ENCODE peak calls at places on chromosomes 3 and 15, in four cellular contexts. One of them, this sample, is unnamed.
A peak's percentile ranks its signal among the peaks of the same experiment; 100 is the strongest.

GRCh38 chr3:31356941-31357340 is 175.8 kb upstream of the STT3B start:
- DNase-seq in breast epithelium: no peak
- DNase-seq in uterus: no peak
- DNase-seq in brain microvascular endothelial cell: no peak
- DNase-seq in this sample: no peak

GRCh38 chr15:76274226-76274625 is 37.0 kb downstream of the ETFA start:
- DNase-seq in breast epithelium: no peak
- DNase-seq in uterus: no peak
- DNase-seq in brain microvascular endothelial cell: peak; percentile 14
- DNase-seq in this sample: no peak

GRCh38 chr3:139533781-139534443 is 5.6 kb downstream of the RBP1 start:
- DNase-seq in breast epithelium: peak; percentile 18
- DNase-seq in uterus: peak; percentile 42
- DNase-seq in brain microvascular endothelial cell: peak; percentile 92
- DNase-seq in this sample: peak; percentile 41

GRCh38 chr15:80507638-80508316 is 103.6 kb downstream of the ARNT2 start:
- DNase-seq in breast epithelium: peak; percentile 48
- DNase-seq in uterus: peak; percentile 36
- DNase-seq in brain microvascular endothelial cell: peak; percentile 26
- DNase-seq in this sample: no peak

GRCh38 chr3:119240101-119240581 is 537 bp downstream of the B4GALT4 start:
- DNase-seq in brain microvascular endothelial cell: no peak
- DNase-seq in uterus: peak; percentile 40
- DNase-seq in breast epithelium: no peak
- DNase-seq in this sample: peak; percentile 14

GRCh38 chr15:57158589-57158988 is 217.7 kb upstream of the CGNL1 start:
- DNase-seq in uterus: no peak
- DNase-seq in brain microvascular endothelial cell: no peak
- DNase-seq in breast epithelium: no peak
- DNase-seq in this sample: peak; percentile 49

GRCh38 chr3:62027796-62028195 is 345.6 kb downstream of the FEZF2 start:
- DNase-seq in brain microvascular endothelial cell: no peak
- DNase-seq in breast epithelium: no peak
- DNase-seq in uterus: no peak
- DNase-seq in this sample: no peak

GRCh38 chr15:74252291-74253080 is 16.4 kb downstream of the CCDC33 start:
- DNase-seq in brain microvascular endothelial cell: peak; percentile 44
- DNase-seq in uterus: no peak
- DNase-seq in breast epithelium: no peak
- DNase-seq in this sample: no peak

GRCh38 chr15:45457641-45458539 is 64.7 kb downstream of the SLC30A4 start:
- DNase-seq in brain microvascular endothelial cell: peak; percentile 80
- DNase-seq in breast epithelium: peak; percentile 62
- DNase-seq in uterus: peak; percentile 79
- DNase-seq in this sample: peak; percentile 68

GRCh38 chr3:128133273-128133883 is 9.8 kb upstream of the RUVBL1 start:
- DNase-seq in uterus: no peak
- DNase-seq in brain microvascular endothelial cell: peak; percentile 55
- DNase-seq in breast epithelium: no peak
- DNase-seq in this sample: no peak

GRCh38 chr15:45640610-45641009 is 5.8 kb downstream of the SQOR start:
- DNase-seq in brain microvascular endothelial cell: peak; percentile 92
- DNase-seq in uterus: no peak
- DNase-seq in breast epithelium: no peak
- DNase-seq in this sample: peak; percentile 90

GRCh38 chr3:127141921-127142730 is 50.8 kb upstream of the PRR23E start:
- DNase-seq in breast epithelium: no peak
- DNase-seq in brain microvascular endothelial cell: no peak
- DNase-seq in uterus: no peak
- DNase-seq in this sample: peak; percentile 69

GRCh38 chr15:44243146-44243545 is 45.4 kb upstream of the GOLM2 start:
- DNase-seq in uterus: no peak
- DNase-seq in breast epithelium: no peak
- DNase-seq in brain microvascular endothelial cell: no peak
- DNase-seq in this sample: no peak

GRCh38 chr3:158773166-158773565 is 28.7 kb upstream of the MFSD1 start:
- DNase-seq in breast epithelium: no peak
- DNase-seq in brain microvascular endothelial cell: no peak
- DNase-seq in uterus: no peak
- DNase-seq in this sample: no peak

GRCh38 chr3:4289044-4289443 is 14.1 kb upstream of the SETMAR start:
- DNase-seq in uterus: no peak
- DNase-seq in brain microvascular endothelial cell: no peak
- DNase-seq in breast epithelium: no peak
- DNase-seq in this sample: no peak

GRCh38 chr15:61521961-61522360 is 292.9 kb upstream of the RORA start:
- DNase-seq in uterus: no peak
- DNase-seq in breast epithelium: no peak
- DNase-seq in brain microvascular endothelial cell: no peak
- DNase-seq in this sample: no peak

GRCh38 chr3:7999363-7999762 is 502.3 kb upstream of the LMCD1 start:
- DNase-seq in breast epithelium: no peak
- DNase-seq in uterus: no peak
- DNase-seq in brain microvascular endothelial cell: no peak
- DNase-seq in this sample: no peak

GRCh38 chr3:190430906-190431305 is 18.8 kb downstream of the TMEM207 start:
- DNase-seq in breast epithelium: no peak
- DNase-seq in brain microvascular endothelial cell: no peak
- DNase-seq in uterus: no peak
- DNase-seq in this sample: no peak

GRCh38 chr15:40843183-40843884 is 514 bp upstream of the SPINT1 start:
- DNase-seq in breast epithelium: no peak
- DNase-seq in uterus: no peak
- DNase-seq in brain microvascular endothelial cell: no peak
- DNase-seq in this sample: no peak

GRCh38 chr15:40845511-40846284 is 1.9 kb downstream of the SPINT1 start:
- DNase-seq in uterus: no peak
- DNase-seq in breast epithelium: peak; percentile 93
- DNase-seq in brain microvascular endothelial cell: no peak
- DNase-seq in this sample: peak; percentile 97

GRCh38 chr15:40845036-40845435 is 1.2 kb downstream of the SPINT1 start:
- DNase-seq in uterus: no peak
- DNase-seq in breast epithelium: no peak
- DNase-seq in brain microvascular endothelial cell: no peak
- DNase-seq in this sample: no peak

GRCh38 chr15:40843885-40844542 is at the start of gene SPINT1:
- DNase-seq in brain microvascular endothelial cell: no peak
- DNase-seq in uterus: no peak
- DNase-seq in breast epithelium: peak; percentile 65
- DNase-seq in this sample: peak; percentile 64

GRCh38 chr15:40844543-40844981 is 714 bp downstream of the SPINT1 start:
- DNase-seq in breast epithelium: no peak
- DNase-seq in brain microvascular endothelial cell: no peak
- DNase-seq in uterus: no peak
- DNase-seq in this sample: peak; percentile 48
- H3K27ac ChIP-seq in breast epithelium: peak overlapping the region; percentile 94
- H3K27ac ChIP-seq in brain microvascular endothelial cell: no peak overlapping the region
- H3K27ac ChIP-seq in uterus: no peak overlapping the region
- H3K27ac ChIP-seq in this sample: peak overlapping the region; percentile 24

GRCh38 chr15:101149864-101150722 is 101.8 kb downstream of the CHSY1 start:
- DNase-seq in breast epithelium: no peak
- DNase-seq in brain microvascular endothelial cell: no peak
- DNase-seq in uterus: no peak
- DNase-seq in this sample: no peak
- TF ChIP-seq CTCF in breast epithelium: no peak
- TF ChIP-seq CTCF in brain microvascular endothelial cell: no peak
- TF ChIP-seq CTCF in uterus: no peak
- TF ChIP-seq CTCF in this sample: no peak

GRCh38 chr3:25652921-25653320 is 11.8 kb downstream of the TOP2B start:
- DNase-seq in breast epithelium: no peak
- DNase-seq in uterus: no peak
- DNase-seq in brain microvascular endothelial cell: no peak
- DNase-seq in this sample: no peak

GRCh38 chr3:25653322-25653721 is 11.4 kb downstream of the TOP2B start:
- DNase-seq in brain microvascular endothelial cell: no peak
- DNase-seq in breast epithelium: no peak
- DNase-seq in uterus: no peak
- DNase-seq in this sample: no peak

GRCh38 chr3:25648925-25649828 is 15.5 kb downstream of the TOP2B start:
- DNase-seq in brain microvascular endothelial cell: no peak
- DNase-seq in uterus: no peak
- DNase-seq in breast epithelium: no peak
- DNase-seq in this sample: no peak

DNA sequence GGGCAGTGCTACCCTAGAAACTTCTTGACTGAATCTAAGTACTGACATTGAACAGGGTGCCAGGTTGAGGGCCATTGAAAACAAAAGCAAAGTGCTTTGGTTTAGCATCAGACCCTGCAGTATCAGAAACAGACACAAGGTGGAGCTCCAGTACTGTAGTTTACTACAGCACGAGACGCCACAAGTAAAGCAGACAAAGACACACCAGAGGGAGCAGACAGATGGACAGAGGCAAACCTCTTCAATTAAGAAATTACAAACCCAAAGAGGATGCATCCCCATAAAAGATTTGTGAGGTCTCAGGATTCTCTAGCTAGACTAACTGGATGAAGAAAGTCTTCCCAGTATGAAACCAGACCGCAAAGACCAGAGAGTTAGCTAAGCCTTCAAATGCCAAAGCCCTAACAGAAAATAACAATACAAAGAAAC is 16.6 kb downstream of the TOP2B start:
- DNase-seq in brain microvascular endothelial cell: peak; percentile 86
- DNase-seq in breast epithelium: peak; percentile 39
- DNase-seq in uterus: peak; percentile 55
- DNase-seq in this sample: peak; percentile 44
- H3K27ac ChIP-seq in brain microvascular endothelial cell: no peak overlapping the region
- H3K27ac ChIP-seq in breast epithelium: no peak overlapping the region
- H3K27ac ChIP-seq in uterus: no peak overlapping the region
- H3K27ac ChIP-seq in this sample: no peak overlapping the region

GRCh38 chr3:183160616-183161015 is 1.9 kb downstream of the LAMP3 start:
- DNase-seq in brain microvascular endothelial cell: no peak
- DNase-seq in uterus: no peak
- DNase-seq in breast epithelium: no peak
- DNase-seq in this sample: no peak

GRCh38 chr3:183158113-183158512 is 4.4 kb downstream of the LAMP3 start:
- DNase-seq in uterus: no peak
- DNase-seq in brain microvascular endothelial cell: no peak
- DNase-seq in breast epithelium: no peak
- DNase-seq in this sample: no peak

GRCh38 chr3:183158552-183159006 is 4.0 kb downstream of the LAMP3 start:
- DNase-seq in uterus: no peak
- DNase-seq in brain microvascular endothelial cell: peak; percentile 86
- DNase-seq in breast epithelium: no peak
- DNase-seq in this sample: peak; percentile 64

GRCh38 chr3:183161552-183162345 is 785 bp downstream of the LAMP3 start:
- DNase-seq in uterus: no peak
- DNase-seq in brain microvascular endothelial cell: no peak
- DNase-seq in breast epithelium: peak; percentile 22
- DNase-seq in this sample: no peak

DNA sequence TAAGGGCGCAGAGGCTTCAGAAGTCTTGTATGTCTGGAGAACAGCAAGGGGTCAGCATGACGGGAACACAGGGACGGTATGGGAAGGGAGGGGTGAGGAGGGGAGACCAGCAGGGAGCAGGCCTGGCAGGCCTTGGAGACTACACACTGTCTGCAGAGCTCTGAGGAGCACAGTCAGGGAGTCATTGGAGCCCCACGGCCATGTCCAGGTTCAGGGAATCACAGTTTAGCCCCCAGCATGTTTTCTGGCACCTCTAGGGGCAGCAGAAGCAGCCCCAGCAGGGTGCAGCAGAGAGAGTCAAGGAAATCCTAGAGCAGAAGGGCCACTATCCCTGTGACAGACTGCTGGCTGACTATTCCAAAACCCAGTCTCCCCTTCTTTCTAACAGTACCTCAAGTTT is 3.2 kb downstream of the LAMP3 start:
- DNase-seq in brain microvascular endothelial cell: no peak
- DNase-seq in uterus: no peak
- DNase-seq in breast epithelium: no peak
- DNase-seq in this sample: no peak
- TF ChIP-seq CTCF in brain microvascular endothelial cell: peak; percentile 60
- TF ChIP-seq CTCF in uterus: no peak
- TF ChIP-seq CTCF in breast epithelium: no peak
- TF ChIP-seq CTCF in this sample: no peak

DNA sequence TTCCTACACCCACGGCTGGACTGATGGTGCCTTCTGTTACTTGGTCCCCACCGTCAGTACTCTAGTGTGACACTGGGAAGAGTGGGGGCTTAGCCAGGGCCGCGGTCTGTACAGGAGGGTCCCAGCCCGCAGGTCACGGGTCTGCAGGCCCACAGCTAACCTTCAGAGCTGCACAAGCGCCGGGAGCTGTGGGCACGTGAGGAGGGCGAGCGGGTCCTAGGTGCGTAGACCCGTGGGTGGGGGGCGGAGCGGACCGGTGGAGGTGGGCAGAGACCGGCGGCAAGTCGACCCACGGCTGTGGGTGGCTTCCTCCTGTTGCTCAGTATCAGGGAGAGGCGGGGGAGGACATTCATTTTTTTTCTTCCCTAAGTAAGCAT is 1.2 kb downstream of the TNFAIP8L3 start:
- DNase-seq in brain microvascular endothelial cell: no peak
- DNase-seq in breast epithelium: no peak
- DNase-seq in uterus: no peak
- DNase-seq in this sample: no peak
- H3K27ac ChIP-seq in brain microvascular endothelial cell: no peak overlapping the region
- H3K27ac ChIP-seq in breast epithelium: peak overlapping the region; percentile 67
- H3K27ac ChIP-seq in uterus: peak overlapping the region; percentile 92
- H3K27ac ChIP-seq in this sample: peak overlapping the region; percentile 45

GRCh38 chr15:91099616-91100560 is at the start of gene SV2B:
- DNase-seq in breast epithelium: no peak
- DNase-seq in uterus: no peak
- DNase-seq in brain microvascular endothelial cell: peak; percentile 35
- DNase-seq in this sample: peak; percentile 28
- TF ChIP-seq CTCF in breast epithelium: no peak
- TF ChIP-seq CTCF in uterus: no peak
- TF ChIP-seq CTCF in brain microvascular endothelial cell: peak; percentile 45
- TF ChIP-seq CTCF in this sample: no peak

DNA sequence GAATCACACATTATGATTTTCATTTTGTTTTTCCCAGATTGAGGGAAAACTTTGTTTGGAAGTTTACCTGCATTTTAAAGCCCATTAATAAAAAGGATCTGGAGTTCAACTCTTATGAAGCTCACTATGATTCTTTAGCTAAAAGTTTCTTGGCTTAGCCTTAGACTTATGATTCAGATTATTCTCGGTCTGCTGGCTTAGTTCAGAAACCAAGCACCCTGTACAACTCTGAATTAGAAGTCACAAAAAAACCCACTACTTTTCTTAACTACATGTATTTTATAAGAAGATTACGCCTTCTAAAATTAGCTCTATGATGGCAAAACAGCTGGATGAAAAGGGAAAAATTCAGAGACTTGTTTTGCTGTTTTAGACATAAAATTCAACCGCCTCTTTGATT is 14.3 kb upstream of the DENND4A start:
- DNase-seq in breast epithelium: no peak
- DNase-seq in uterus: no peak
- DNase-seq in brain microvascular endothelial cell: no peak
- DNase-seq in this sample: no peak
- H3K27ac ChIP-seq in breast epithelium: no peak overlapping the region
- H3K27ac ChIP-seq in uterus: no peak overlapping the region
- H3K27ac ChIP-seq in brain microvascular endothelial cell: no peak overlapping the region
- H3K27ac ChIP-seq in this sample: no peak overlapping the region

This sample was measured in RWPE1.